ENCODE peak calls at places on chromosome 9, in six cellular contexts. One of them, this sample, is unnamed.

GRCh38 chr9:88661759-88662158 is 126.8 kb downstream of the NXNL2 start:
- DNase-seq in MV-4-11: no peak
- DNase-seq in activated T-cell treated with anti-CD3 and anti-CD28 coated beads, Interleukin-2, amount 50 U/mL, for 4 hours: no peak
- DNase-seq in HEK293T: no peak
- DNase-seq in fibroblast of lung: no peak
- DNase-seq in pancreas: no peak
- DNase-seq in this sample: no peak

GRCh38 chr9:36877239-36877638 is 156.8 kb downstream of the PAX5 start:
- DNase-seq in HEK293T: no peak
- DNase-seq in fibroblast of lung: no peak
- DNase-seq in pancreas: no peak
- DNase-seq in MV-4-11: peak
- DNase-seq in activated T-cell treated with anti-CD3 and anti-CD28 coated beads, Interleukin-2, amount 50 U/mL, for 4 hours: no peak
- DNase-seq in this sample: no peak

GRCh38 chr9:123097709-123098459 is 64.4 kb downstream of the GPR21 start:
- DNase-seq in MV-4-11: no peak
- DNase-seq in HEK293T: no peak
- DNase-seq in activated T-cell treated with anti-CD3 and anti-CD28 coated beads, Interleukin-2, amount 50 U/mL, for 4 hours: no peak
- DNase-seq in fibroblast of lung: no peak
- DNase-seq in pancreas: no peak
- DNase-seq in this sample: no peak

GRCh38 chr9:20805766-20806165 is 121.7 kb downstream of the FOCAD start:
- DNase-seq in pancreas: no peak
- DNase-seq in activated T-cell treated with anti-CD3 and anti-CD28 coated beads, Interleukin-2, amount 50 U/mL, for 4 hours: no peak
- DNase-seq in MV-4-11: no peak
- DNase-seq in HEK293T: no peak
- DNase-seq in fibroblast of lung: no peak
- DNase-seq in this sample: no peak

GRCh38 chr9:120351106-120351505 is 228.9 kb downstream of the CDK5RAP2 start:
- DNase-seq in MV-4-11: no peak
- DNase-seq in pancreas: no peak
- DNase-seq in HEK293T: no peak
- DNase-seq in fibroblast of lung: no peak
- DNase-seq in activated T-cell treated with anti-CD3 and anti-CD28 coated beads, Interleukin-2, amount 50 U/mL, for 4 hours: no peak
- DNase-seq in this sample: no peak

GRCh38 chr9:35103660-35104191 is 795 bp upstream of the STOML2 start:
- DNase-seq in MV-4-11: no peak
- DNase-seq in HEK293T: no peak
- DNase-seq in activated T-cell treated with anti-CD3 and anti-CD28 coated beads, Interleukin-2, amount 50 U/mL, for 4 hours: no peak
- DNase-seq in fibroblast of lung: no peak
- DNase-seq in pancreas: no peak
- DNase-seq in this sample: no peak

GRCh38 chr9:114098021-114098659 is 952 bp downstream of the KIF12 start:
- DNase-seq in HEK293T: peak
- DNase-seq in activated T-cell treated with anti-CD3 and anti-CD28 coated beads, Interleukin-2, amount 50 U/mL, for 4 hours: no peak
- DNase-seq in pancreas: peak
- DNase-seq in MV-4-11: no peak
- DNase-seq in fibroblast of lung: no peak
- DNase-seq in this sample: peak

GRCh38 chr9:130398487-130399240 is 46.1 kb upstream of the ASS1 start:
- DNase-seq in HEK293T: no peak
- DNase-seq in activated T-cell treated with anti-CD3 and anti-CD28 coated beads, Interleukin-2, amount 50 U/mL, for 4 hours: no peak
- DNase-seq in MV-4-11: no peak
- DNase-seq in fibroblast of lung: no peak
- DNase-seq in pancreas: no peak
- DNase-seq in this sample: no peak

GRCh38 chr9:138082918-138083636 is 205.5 kb downstream of the CACNA1B start:
- DNase-seq in activated T-cell treated with anti-CD3 and anti-CD28 coated beads, Interleukin-2, amount 50 U/mL, for 4 hours: no peak
- DNase-seq in pancreas: no peak
- DNase-seq in MV-4-11: no peak
- DNase-seq in HEK293T: no peak
- DNase-seq in fibroblast of lung: no peak
- DNase-seq in this sample: no peak

This sample was measured in prostate gland.